ENCODE peak calls at places on chromosome 16, in five cellular contexts. One of them, this sample, is unnamed.

GRCh38 chr16:89656435-89657121 is 930 bp downstream of the CHMP1A start:
- DNase-seq in stimulated activated CD8-positive, alpha-beta memory T cell treated with anti-CD3 and anti-CD28 coated beads, Interleukin-4, amount 100 ng/mL, for 24 hours: no peak
- DNase-seq in cardiac fibroblast: no peak
- DNase-seq in heart left ventricle: no peak
- DNase-seq in CD4-positive, CD25-positive, alpha-beta regulatory T cell: no peak
- DNase-seq in this sample: no peak

GRCh38 chr16:27401768-27402568 is at the start of gene IL21R:
- DNase-seq in CD4-positive, CD25-positive, alpha-beta regulatory T cell: peak; percentile 79
- DNase-seq in cardiac fibroblast: peak; percentile 41
- DNase-seq in heart left ventricle: peak; percentile 83
- DNase-seq in stimulated activated CD8-positive, alpha-beta memory T cell treated with anti-CD3 and anti-CD28 coated beads, Interleukin-4, amount 100 ng/mL, for 24 hours: peak; percentile 87
- DNase-seq in this sample: no peak

GRCh38 chr16:59605706-59606105 is 871.6 kb upstream of the GOT2 start:
- DNase-seq in cardiac fibroblast: peak; percentile 14
- DNase-seq in heart left ventricle: no peak
- DNase-seq in stimulated activated CD8-positive, alpha-beta memory T cell treated with anti-CD3 and anti-CD28 coated beads, Interleukin-4, amount 100 ng/mL, for 24 hours: no peak
- DNase-seq in CD4-positive, CD25-positive, alpha-beta regulatory T cell: no peak
- DNase-seq in this sample: no peak

GRCh38 chr16:77555781-77556180 is 120.9 kb upstream of the ADAMTS18 start:
- DNase-seq in heart left ventricle: no peak
- DNase-seq in cardiac fibroblast: no peak
- DNase-seq in stimulated activated CD8-positive, alpha-beta memory T cell treated with anti-CD3 and anti-CD28 coated beads, Interleukin-4, amount 100 ng/mL, for 24 hours: no peak
- DNase-seq in CD4-positive, CD25-positive, alpha-beta regulatory T cell: no peak
- DNase-seq in this sample: no peak

GRCh38 chr16:79169239-79169638 is 431.3 kb downstream of the MAF start:
- DNase-seq in stimulated activated CD8-positive, alpha-beta memory T cell treated with anti-CD3 and anti-CD28 coated beads, Interleukin-4, amount 100 ng/mL, for 24 hours: no peak
- DNase-seq in heart left ventricle: no peak
- DNase-seq in CD4-positive, CD25-positive, alpha-beta regulatory T cell: no peak
- DNase-seq in cardiac fibroblast: no peak
- DNase-seq in this sample: no peak

GRCh38 chr16:78437352-78437968 is 338.0 kb downstream of the WWOX start:
- DNase-seq in heart left ventricle: no peak
- DNase-seq in CD4-positive, CD25-positive, alpha-beta regulatory T cell: no peak
- DNase-seq in cardiac fibroblast: peak; percentile 8
- DNase-seq in stimulated activated CD8-positive, alpha-beta memory T cell treated with anti-CD3 and anti-CD28 coated beads, Interleukin-4, amount 100 ng/mL, for 24 hours: peak; percentile 4
- DNase-seq in this sample: peak; percentile 38

GRCh38 chr16:62213763-62214162 is 177.5 kb upstream of the CDH8 start:
- DNase-seq in CD4-positive, CD25-positive, alpha-beta regulatory T cell: no peak
- DNase-seq in cardiac fibroblast: no peak
- DNase-seq in stimulated activated CD8-positive, alpha-beta memory T cell treated with anti-CD3 and anti-CD28 coated beads, Interleukin-4, amount 100 ng/mL, for 24 hours: no peak
- DNase-seq in heart left ventricle: no peak
- DNase-seq in this sample: peak; percentile 6

GRCh38 chr16:77732241-77732946 is 10.1 kb downstream of the NUDT7 start:
- DNase-seq in heart left ventricle: no peak
- DNase-seq in CD4-positive, CD25-positive, alpha-beta regulatory T cell: no peak
- DNase-seq in cardiac fibroblast: peak; percentile 62
- DNase-seq in stimulated activated CD8-positive, alpha-beta memory T cell treated with anti-CD3 and anti-CD28 coated beads, Interleukin-4, amount 100 ng/mL, for 24 hours: no peak
- DNase-seq in this sample: no peak

GRCh38 chr16:60674241-60674640 is 1362.0 kb downstream of the CDH8 start:
- DNase-seq in cardiac fibroblast: no peak
- DNase-seq in CD4-positive, CD25-positive, alpha-beta regulatory T cell: no peak
- DNase-seq in stimulated activated CD8-positive, alpha-beta memory T cell treated with anti-CD3 and anti-CD28 coated beads, Interleukin-4, amount 100 ng/mL, for 24 hours: no peak
- DNase-seq in heart left ventricle: no peak
- DNase-seq in this sample: no peak

This sample was measured in A549.